ENCODE peak calls at places on chromosomes 16 and 17, in ten cellular contexts. One of them, this sample, is unnamed.

GRCh38 chr16:48064971-48065370 is 90.8 kb downstream of the ABCC12 start:
- DNase-seq in A673: no peak
- DNase-seq in neural progenitor cell: no peak
- DNase-seq in MM.1S: no peak
- DNase-seq in right atrium auricular region: no peak
- DNase-seq in left ventricle myocardium inferior: no peak
- DNase-seq in SJSA1: no peak
- DNase-seq in kidney: no peak
- DNase-seq in heart left ventricle: no peak
- DNase-seq in psoas muscle: no peak
- DNase-seq in this sample: no peak

GRCh38 chr16:3494574-3494973 is 715 bp downstream of the C16orf90 start:
- DNase-seq in left ventricle myocardium inferior: no peak
- DNase-seq in kidney: peak; percentile 71
- DNase-seq in neural progenitor cell: no peak
- DNase-seq in MM.1S: no peak
- DNase-seq in right atrium auricular region: no peak
- DNase-seq in SJSA1: no peak
- DNase-seq in heart left ventricle: no peak
- DNase-seq in A673: no peak
- DNase-seq in psoas muscle: no peak
- DNase-seq in this sample: no peak

GRCh38 chr17:45262516-45263476 is 902 bp upstream of the SPATA32 start:
- DNase-seq in A673: no peak
- DNase-seq in left ventricle myocardium inferior: no peak
- DNase-seq in kidney: peak; percentile 78
- DNase-seq in psoas muscle: no peak
- DNase-seq in right atrium auricular region: no peak
- DNase-seq in SJSA1: no peak
- DNase-seq in MM.1S: no peak
- DNase-seq in heart left ventricle: peak; percentile 44
- DNase-seq in neural progenitor cell: no peak
- DNase-seq in this sample: no peak

GRCh38 chr16:31538199-31538598 is 10.5 kb downstream of the AHSP start:
- DNase-seq in SJSA1: no peak
- DNase-seq in psoas muscle: no peak
- DNase-seq in neural progenitor cell: no peak
- DNase-seq in kidney: no peak
- DNase-seq in heart left ventricle: no peak
- DNase-seq in left ventricle myocardium inferior: no peak
- DNase-seq in A673: no peak
- DNase-seq in right atrium auricular region: no peak
- DNase-seq in MM.1S: no peak
- DNase-seq in this sample: no peak

GRCh38 chr17:37220609-37220953 is 155.2 kb upstream of the C17orf78 start:
- DNase-seq in A673: peak; percentile 21
- DNase-seq in psoas muscle: no peak
- DNase-seq in left ventricle myocardium inferior: no peak
- DNase-seq in heart left ventricle: no peak
- DNase-seq in right atrium auricular region: no peak
- DNase-seq in neural progenitor cell: peak; percentile 57
- DNase-seq in SJSA1: peak; percentile 4
- DNase-seq in kidney: no peak
- DNase-seq in MM.1S: peak; percentile 12
- DNase-seq in this sample: peak; percentile 46

GRCh38 chr16:60295451-60295850 is 1561.3 kb upstream of the GOT2 start:
- DNase-seq in right atrium auricular region: no peak
- DNase-seq in MM.1S: no peak
- DNase-seq in neural progenitor cell: no peak
- DNase-seq in kidney: no peak
- DNase-seq in SJSA1: no peak
- DNase-seq in A673: no peak
- DNase-seq in left ventricle myocardium inferior: no peak
- DNase-seq in heart left ventricle: no peak
- DNase-seq in psoas muscle: no peak
- DNase-seq in this sample: no peak

GRCh38 chr17:17380156-17380925 is 77.2 kb downstream of the NT5M start:
- DNase-seq in MM.1S: no peak
- DNase-seq in SJSA1: no peak
- DNase-seq in A673: no peak
- DNase-seq in right atrium auricular region: no peak
- DNase-seq in heart left ventricle: no peak
- DNase-seq in neural progenitor cell: peak; percentile 0
- DNase-seq in kidney: peak; percentile 46
- DNase-seq in left ventricle myocardium inferior: no peak
- DNase-seq in psoas muscle: no peak
- DNase-seq in this sample: no peak

GRCh38 chr17:48586355-48586924 is 3.6 kb downstream of the HOXB3 start:
- DNase-seq in neural progenitor cell: no peak
- DNase-seq in MM.1S: peak; percentile 14
- DNase-seq in heart left ventricle: no peak
- DNase-seq in left ventricle myocardium inferior: no peak
- DNase-seq in psoas muscle: no peak
- DNase-seq in right atrium auricular region: no peak
- DNase-seq in SJSA1: no peak
- DNase-seq in kidney: no peak
- DNase-seq in A673: peak; percentile 55
- DNase-seq in this sample: no peak

GRCh38 chr17:59365383-59365981 is 34.0 kb downstream of the YPEL2 start:
- DNase-seq in psoas muscle: no peak
- DNase-seq in kidney: no peak
- DNase-seq in SJSA1: no peak
- DNase-seq in MM.1S: peak; percentile 53
- DNase-seq in right atrium auricular region: no peak
- DNase-seq in neural progenitor cell: peak; percentile 94
- DNase-seq in heart left ventricle: no peak
- DNase-seq in left ventricle myocardium inferior: no peak
- DNase-seq in A673: no peak
- DNase-seq in this sample: peak; percentile 79

GRCh38 chr17:28576758-28577465 is at the start of gene ALDOC:
- DNase-seq in right atrium auricular region: peak; percentile 94
- DNase-seq in SJSA1: peak; percentile 62
- DNase-seq in A673: peak; percentile 96
- DNase-seq in kidney: peak; percentile 98
- DNase-seq in psoas muscle: peak; percentile 98
- DNase-seq in neural progenitor cell: peak; percentile 97
- DNase-seq in MM.1S: peak; percentile 94
- DNase-seq in left ventricle myocardium inferior: peak; percentile 98
- DNase-seq in heart left ventricle: peak; percentile 96
- DNase-seq in this sample: peak; percentile 98

GRCh38 chr17:14351493-14351892 is 50.6 kb downstream of the HS3ST3B1 start:
- DNase-seq in heart left ventricle: no peak
- DNase-seq in right atrium auricular region: no peak
- DNase-seq in left ventricle myocardium inferior: no peak
- DNase-seq in kidney: no peak
- DNase-seq in neural progenitor cell: no peak
- DNase-seq in SJSA1: no peak
- DNase-seq in psoas muscle: no peak
- DNase-seq in A673: no peak
- DNase-seq in MM.1S: peak; percentile 7
- DNase-seq in this sample: no peak

GRCh38 chr17:14354807-14355206 is 53.9 kb downstream of the HS3ST3B1 start:
- DNase-seq in psoas muscle: no peak
- DNase-seq in SJSA1: no peak
- DNase-seq in neural progenitor cell: no peak
- DNase-seq in right atrium auricular region: no peak
- DNase-seq in MM.1S: no peak
- DNase-seq in A673: no peak
- DNase-seq in kidney: no peak
- DNase-seq in heart left ventricle: no peak
- DNase-seq in left ventricle myocardium inferior: no peak
- DNase-seq in this sample: no peak

GRCh38 chr17:14355556-14355955 is 54.7 kb downstream of the HS3ST3B1 start:
- DNase-seq in heart left ventricle: no peak
- DNase-seq in neural progenitor cell: no peak
- DNase-seq in right atrium auricular region: no peak
- DNase-seq in left ventricle myocardium inferior: no peak
- DNase-seq in A673: no peak
- DNase-seq in kidney: no peak
- DNase-seq in SJSA1: no peak
- DNase-seq in MM.1S: no peak
- DNase-seq in psoas muscle: no peak
- DNase-seq in this sample: no peak

GRCh38 chr17:14356043-14356637 is 55.3 kb downstream of the HS3ST3B1 start:
- DNase-seq in SJSA1: peak; percentile 9
- DNase-seq in neural progenitor cell: no peak
- DNase-seq in psoas muscle: no peak
- DNase-seq in heart left ventricle: no peak
- DNase-seq in left ventricle myocardium inferior: no peak
- DNase-seq in MM.1S: no peak
- DNase-seq in kidney: no peak
- DNase-seq in right atrium auricular region: no peak
- DNase-seq in A673: no peak
- DNase-seq in this sample: no peak

GRCh38 chr17:14352139-14352538 is 51.3 kb downstream of the HS3ST3B1 start:
- DNase-seq in psoas muscle: no peak
- DNase-seq in heart left ventricle: no peak
- DNase-seq in MM.1S: no peak
- DNase-seq in left ventricle myocardium inferior: no peak
- DNase-seq in SJSA1: no peak
- DNase-seq in A673: no peak
- DNase-seq in right atrium auricular region: no peak
- DNase-seq in neural progenitor cell: no peak
- DNase-seq in kidney: no peak
- DNase-seq in this sample: no peak
- H3K27ac ChIP-seq in psoas muscle: no peak overlapping the region
- H3K27ac ChIP-seq in heart left ventricle: no peak overlapping the region
- H3K27ac ChIP-seq in MM.1S: no peak overlapping the region
- H3K27ac ChIP-seq in left ventricle myocardium inferior: no peak overlapping the region
- H3K27ac ChIP-seq in SJSA1: no peak overlapping the region
- H3K27ac ChIP-seq in A673: no peak overlapping the region
- H3K27ac ChIP-seq in right atrium auricular region: no peak overlapping the region
- H3K27ac ChIP-seq in neural progenitor cell: no peak overlapping the region
- H3K27ac ChIP-seq in kidney: no peak overlapping the region
- H3K27ac ChIP-seq in this sample: no peak overlapping the region

DNA sequence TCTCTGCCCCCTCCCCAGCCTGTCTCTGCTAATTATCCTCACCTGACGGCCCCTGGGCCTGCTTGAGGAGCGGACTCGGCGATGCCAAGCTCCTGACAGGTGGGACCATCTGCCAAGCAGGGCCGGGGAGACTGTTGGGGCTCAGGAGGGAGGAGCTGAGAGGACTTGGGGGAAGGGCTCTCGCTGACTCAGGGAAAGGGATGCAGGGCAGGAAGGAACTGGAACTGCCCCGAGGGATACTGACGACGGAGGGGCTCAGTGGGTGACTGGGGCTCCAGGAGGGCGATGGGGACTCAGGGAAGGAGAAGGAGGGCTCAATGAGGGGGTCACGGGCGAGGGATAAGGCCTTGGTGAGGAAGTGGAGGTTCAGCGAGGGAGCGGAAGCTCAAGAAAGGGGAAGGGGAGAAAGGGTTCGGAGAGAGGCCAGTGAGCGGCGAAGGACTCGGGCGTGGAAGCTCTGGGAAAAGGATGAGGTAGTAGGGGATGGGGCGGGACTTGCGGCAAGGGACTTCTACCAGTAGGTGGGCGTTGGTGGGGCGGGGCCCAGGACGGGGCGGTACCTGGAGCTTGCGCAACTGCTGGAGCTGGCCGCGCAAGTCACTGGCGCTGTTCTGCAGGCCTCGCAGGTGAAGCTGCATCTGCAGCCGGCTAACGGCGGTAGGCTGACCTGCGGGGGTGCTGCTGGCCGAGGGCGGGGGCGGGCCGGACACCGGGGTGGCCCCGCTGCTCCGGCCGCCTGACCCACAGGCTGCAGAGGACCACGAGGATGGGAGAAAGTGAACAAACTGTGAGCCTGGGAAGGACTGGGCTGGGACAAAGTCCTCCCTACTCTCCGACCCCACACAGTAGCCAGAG is 46.5 kb downstream of the SRCIN1 start:
- DNase-seq in SJSA1: no peak
- DNase-seq in A673: peak; percentile 87
- DNase-seq in left ventricle myocardium inferior: peak; percentile 76
- DNase-seq in kidney: peak; percentile 97
- DNase-seq in psoas muscle: peak; percentile 87
- DNase-seq in right atrium auricular region: peak; percentile 75
- DNase-seq in neural progenitor cell: peak; percentile 96
- DNase-seq in heart left ventricle: peak; percentile 73
- DNase-seq in MM.1S: peak; percentile 94
- DNase-seq in this sample: peak; percentile 67
- H3K4me3 ChIP-seq in SJSA1: no peak overlapping the region
- H3K4me3 ChIP-seq in A673: peak overlapping the region; percentile 44
- H3K4me3 ChIP-seq in left ventricle myocardium inferior: peak overlapping the region; percentile 65
- H3K4me3 ChIP-seq in kidney: peak overlapping the region; percentile 53
- H3K4me3 ChIP-seq in psoas muscle: peak overlapping the region; percentile 57
- H3K4me3 ChIP-seq in right atrium auricular region: peak overlapping the region; percentile 49
- H3K4me3 ChIP-seq in neural progenitor cell: peak overlapping the region; percentile 50
- H3K4me3 ChIP-seq in heart left ventricle: peak overlapping the region; percentile 22
- H3K4me3 ChIP-seq in MM.1S: peak overlapping the region; percentile 71
- H3K4me3 ChIP-seq in this sample: no peak overlapping the region

GRCh38 chr17:261640-262039 is 80.2 kb upstream of the DOC2B start:
- DNase-seq in neural progenitor cell: no peak
- DNase-seq in psoas muscle: no peak
- DNase-seq in right atrium auricular region: no peak
- DNase-seq in kidney: no peak
- DNase-seq in A673: no peak
- DNase-seq in heart left ventricle: peak; percentile 5
- DNase-seq in left ventricle myocardium inferior: no peak
- DNase-seq in MM.1S: no peak
- DNase-seq in SJSA1: no peak
- DNase-seq in this sample: no peak

GRCh38 chr17:266219-266618 is 84.8 kb upstream of the DOC2B start:
- DNase-seq in left ventricle myocardium inferior: no peak
- DNase-seq in right atrium auricular region: no peak
- DNase-seq in SJSA1: no peak
- DNase-seq in A673: no peak
- DNase-seq in psoas muscle: peak; percentile 27
- DNase-seq in neural progenitor cell: no peak
- DNase-seq in MM.1S: no peak
- DNase-seq in kidney: peak; percentile 35
- DNase-seq in heart left ventricle: peak; percentile 2
- DNase-seq in this sample: no peak

GRCh38 chr17:263271-263670 is 81.8 kb upstream of the DOC2B start:
- DNase-seq in SJSA1: no peak
- DNase-seq in A673: no peak
- DNase-seq in right atrium auricular region: no peak
- DNase-seq in kidney: peak; percentile 31
- DNase-seq in heart left ventricle: peak; percentile 1
- DNase-seq in psoas muscle: no peak
- DNase-seq in MM.1S: no peak
- DNase-seq in left ventricle myocardium inferior: no peak
- DNase-seq in neural progenitor cell: no peak
- DNase-seq in this sample: peak; percentile 4

GRCh38 chr17:265726-266125 is 84.3 kb upstream of the DOC2B start:
- DNase-seq in A673: no peak
- DNase-seq in psoas muscle: peak; percentile 60
- DNase-seq in heart left ventricle: peak; percentile 45
- DNase-seq in neural progenitor cell: no peak
- DNase-seq in MM.1S: no peak
- DNase-seq in SJSA1: no peak
- DNase-seq in kidney: peak; percentile 48
- DNase-seq in left ventricle myocardium inferior: peak; percentile 33
- DNase-seq in right atrium auricular region: no peak
- DNase-seq in this sample: peak; percentile 29

GRCh38 chr17:263773-264172 is 82.3 kb upstream of the DOC2B start:
- DNase-seq in psoas muscle: no peak
- DNase-seq in A673: no peak
- DNase-seq in kidney: peak; percentile 29
- DNase-seq in neural progenitor cell: no peak
- DNase-seq in right atrium auricular region: no peak
- DNase-seq in left ventricle myocardium inferior: no peak
- DNase-seq in MM.1S: no peak
- DNase-seq in SJSA1: no peak
- DNase-seq in heart left ventricle: peak; percentile 2
- DNase-seq in this sample: peak; percentile 10
- H3K4me1 ChIP-seq in psoas muscle: peaks cover 17% of the 10 kb centered on the region
- H3K4me1 ChIP-seq in A673: no peaks in the 10 kb centered on the region
- H3K4me1 ChIP-seq in kidney: peaks cover 4% of the 10 kb centered on the region
- H3K4me1 ChIP-seq in neural progenitor cell: peaks cover 16% of the 10 kb centered on the region
- H3K4me1 ChIP-seq in right atrium auricular region: no peaks in the 10 kb centered on the region
- H3K4me1 ChIP-seq in left ventricle myocardium inferior: peaks cover 60% of the 10 kb centered on the region
- H3K4me1 ChIP-seq in MM.1S: no peaks in the 10 kb centered on the region
- H3K4me1 ChIP-seq in SJSA1: no peaks in the 10 kb centered on the region
- H3K4me1 ChIP-seq in heart left ventricle: peaks cover 43% of the 10 kb centered on the region
- H3K4me1 ChIP-seq in this sample: no peaks in the 10 kb centered on the region

GRCh38 chr17:74916136-74916850 is 6.8 kb downstream of the USH1G start:
- DNase-seq in psoas muscle: no peak
- DNase-seq in SJSA1: no peak
- DNase-seq in A673: no peak
- DNase-seq in neural progenitor cell: no peak
- DNase-seq in left ventricle myocardium inferior: no peak
- DNase-seq in kidney: peak; percentile 41
- DNase-seq in right atrium auricular region: no peak
- DNase-seq in MM.1S: no peak
- DNase-seq in heart left ventricle: no peak
- DNase-seq in this sample: no peak
- H3K27ac ChIP-seq in psoas muscle: no peak overlapping the region
- H3K27ac ChIP-seq in SJSA1: no peak overlapping the region
- H3K27ac ChIP-seq in A673: no peak overlapping the region
- H3K27ac ChIP-seq in neural progenitor cell: no peak overlapping the region
- H3K27ac ChIP-seq in left ventricle myocardium inferior: no peak overlapping the region
- H3K27ac ChIP-seq in kidney: no peak overlapping the region
- H3K27ac ChIP-seq in right atrium auricular region: no peak overlapping the region
- H3K27ac ChIP-seq in MM.1S: no peak overlapping the region
- H3K27ac ChIP-seq in heart left ventricle: no peak overlapping the region
- H3K27ac ChIP-seq in this sample: no peak overlapping the region

This sample was measured in testis.